ENCODE peak calls at places on chromosomes 13 and 19, in nine cellular contexts. U is non-pigmented ciliary epithelial cell, G is SK-N-MC, I is renal cortical epithelial cell, J is T-cell, V is IMR-90, F is cardiac muscle cell, C is Calu3, X is NCI-H1930. D is an unnamed sample.

GRCh38 chr13:51303063-51303552 is 36.4 kb upstream of the SERPINE3 start:
- DNase-seq in U (no peak), G (no peak), I (no peak), J (no peak), V (no peak), F (no peak), C (no peak), X (no peak), D (no peak)

GRCh38 chr13:52127783-52128702 is 830 bp downstream of the NEK5 start:
- DNase-seq in U (no peak), G (peak; percentile 64), I (peak; percentile 73), J (peak; percentile 6), V (peak; percentile 53), F (peak; percentile 65), C (peak; percentile 67), X (peak; percentile 72), D (peak; percentile 31)

GRCh38 chr13:97119899-97120745 is 102.0 kb upstream of the MBNL2 start:
- DNase-seq in U (no peak), G (no peak), I (peak; percentile 50), J (no peak), V (peak; percentile 64), F (no peak), C (no peak), X (no peak), D (no peak)

GRCh38 chr13:38702609-38703008 is 15.7 kb downstream of the FREM2 start:
- DNase-seq in U (no peak), G (no peak), I (no peak), J (no peak), V (no peak), F (no peak), C (no peak), X (no peak), D (no peak)

GRCh38 chr19:4633140-4633967 is 6.0 kb upstream of the TNFAIP8L1 start:
- DNase-seq in U (peak; percentile 40), G (no peak), I (peak; percentile 81), J (peak; percentile 25), V (peak; percentile 85), F (peak; percentile 84), C (peak; percentile 68), X (peak; percentile 21), D (peak; percentile 15)

GRCh38 chr19:13057744-13058143 is 44.9 kb downstream of the LYL1 start:
- DNase-seq in U (no peak), G (no peak), I (no peak), J (no peak), V (peak; percentile 47), F (peak; percentile 62), C (no peak), X (no peak), D (no peak)

GRCh38 chr19:50003810-50004419 is 21.3 kb downstream of the VRK3 start:
- DNase-seq in U (peak; percentile 95), G (no peak), I (peak; percentile 99), J (no peak), V (peak; percentile 97), F (peak; percentile 96), C (peak; percentile 72), X (no peak), D (no peak)

GRCh38 chr19:3659746-3660112 is 33.1 kb upstream of the CACTIN start:
- DNase-seq in U (no peak), G (no peak), I (no peak), J (no peak), V (no peak), F (no peak), C (no peak), X (no peak), D (no peak)

GRCh38 chr19:3019211-3019854 is 9.7 kb downstream of the TLE2 start:
- DNase-seq in U (no peak), G (no peak), I (no peak), J (no peak), V (no peak), F (no peak), C (no peak), X (no peak), D (no peak)

GRCh38 chr19:19021115-19021514 is 12.2 kb downstream of the SUGP2 start:
- DNase-seq in U (no peak), G (no peak), I (peak; percentile 81), J (no peak), V (peak; percentile 84), F (peak; percentile 29), C (no peak), X (no peak), D (no peak)

GRCh38 chr13:59677966-59678814 is 485.5 kb downstream of the DIAPH3 start:
- DNase-seq in U (peak; percentile 26), G (peak; percentile 56), I (peak; percentile 72), J (no peak), V (peak; percentile 72), F (peak; percentile 83), C (no peak), X (no peak), D (no peak)

GRCh38 chr19:29690842-29691241 is 24.2 kb downstream of the C19orf12 start:
- DNase-seq in U (no peak), G (no peak), I (peak; percentile 9), J (no peak), V (peak; percentile 49), F (peak; percentile 54), C (peak; percentile 43), X (peak; percentile 29), D (no peak)

GRCh38 chr13:29497137-29497654 is 98.3 kb downstream of the SLC7A1 start:
- DNase-seq in U (no peak), G (no peak), I (no peak), J (no peak), V (peak; percentile 65), F (peak; percentile 92), C (no peak), X (no peak), D (no peak)

GRCh38 chr13:37414667-37415066 is 183.9 kb downstream of the POSTN start:
- DNase-seq in U (no peak), G (no peak), I (no peak), J (no peak), V (no peak), F (no peak), C (no peak), X (no peak), D (no peak)

GRCh38 chr13:37168922-37169321 is 63.5 kb upstream of the CSNK1A1L start:
- DNase-seq in U (no peak), G (no peak), I (peak; percentile 5), J (no peak), V (no peak), F (no peak), C (no peak), X (no peak), D (no peak)

GRCh38 chr19:21838646-21839045 is 2.7 kb upstream of the ZNF43 start:
- DNase-seq in U (no peak), G (no peak), I (no peak), J (no peak), V (peak; percentile 65), F (peak; percentile 47), C (no peak), X (no peak), D (no peak)

GRCh38 chr13:108618233-108618632 is 11.2 kb upstream of the MYO16 start:
- DNase-seq in U (no peak), G (no peak), I (no peak), J (no peak), V (no peak), F (no peak), C (no peak), X (no peak), D (no peak)

GRCh38 chr13:100707818-100708740 is 33.5 kb upstream of the TMTC4 start:
- DNase-seq in U (peak; percentile 34), G (no peak), I (peak; percentile 99), J (no peak), V (no peak), F (peak; percentile 16), C (no peak), X (no peak), D (no peak)

GRCh38 chr13:49690990-49691886 is at the start of gene EBPL:
- DNase-seq in U (peak; percentile 42), G (no peak), I (peak; percentile 68), J (peak; percentile 73), V (peak; percentile 86), F (peak; percentile 93), C (peak; percentile 91), X (peak; percentile 88), D (peak; percentile 86)

GRCh38 chr13:37313383-37313782 is 207.9 kb upstream of the CSNK1A1L start:
- DNase-seq in U (peak; percentile 68), G (no peak), I (peak; percentile 39), J (no peak), V (peak; percentile 92), F (peak; percentile 65), C (peak; percentile 1), X (no peak), D (no peak)

GRCh38 chr19:2235396-2236284 is 489 bp downstream of the PLEKHJ1 start:
- DNase-seq in U (no peak), G (no peak), I (no peak), J (no peak), V (no peak), F (no peak), C (peak; percentile 28), X (no peak), D (peak; percentile 85)

GRCh38 chr13:21683034-21683733 is 12.3 kb downstream of the FGF9 start:
- DNase-seq in U (peak; percentile 67), G (no peak), I (peak; percentile 98), J (no peak), V (peak; percentile 88), F (no peak), C (no peak), X (no peak), D (no peak)

D was measured in NCI-H187.